ENCODE peak calls at places on chromosomes 11 and 22, in four cellular contexts. U is fibroblast of lung, Y is cardiac fibroblast, F is body of pancreas. K is an unnamed sample.

GRCh38 chr11:18384157-18384641 is 10.2 kb upstream of the LDHA start:
- DNase-seq in U (peak; percentile 85), Y (peak; percentile 94), F (peak; percentile 56), K (peak; percentile 73)

GRCh38 chr11:16252373-16252772 is 104.0 kb downstream of the SOX6 start:
- DNase-seq in U (no peak), Y (peak; percentile 2), F (no peak), K (no peak)

GRCh38 chr11:86398106-86398505 is 23.4 kb downstream of the CCDC81 start:
- DNase-seq in U (no peak), Y (no peak), F (no peak), K (no peak)

GRCh38 chr22:20213833-20214708 is 54.0 kb downstream of the RTN4R start:
- DNase-seq in U (no peak), Y (no peak), F (no peak), K (no peak)

GRCh38 chr11:62324738-62325556 is 12.3 kb upstream of the ASRGL1 start:
- DNase-seq in U (no peak), Y (peak; percentile 76), F (peak; percentile 48), K (peak; percentile 96)

GRCh38 chr11:11992257-11992690 is 16.2 kb downstream of the DKK3 start:
- DNase-seq in U (peak; percentile 79), Y (no peak), F (no peak), K (no peak)

GRCh38 chr11:3614742-3615171 is 27.0 kb downstream of the ART5 start:
- DNase-seq in U (no peak), Y (no peak), F (no peak), K (peak; percentile 68)

GRCh38 chr11:122745111-122745510 is 89.6 kb downstream of the UBASH3B start:
- DNase-seq in U (no peak), Y (no peak), F (no peak), K (no peak)

GRCh38 chr22:20629401-20629800 is 122.0 kb downstream of the MED15 start:
- DNase-seq in U (no peak), Y (no peak), F (no peak), K (no peak)

DNA sequence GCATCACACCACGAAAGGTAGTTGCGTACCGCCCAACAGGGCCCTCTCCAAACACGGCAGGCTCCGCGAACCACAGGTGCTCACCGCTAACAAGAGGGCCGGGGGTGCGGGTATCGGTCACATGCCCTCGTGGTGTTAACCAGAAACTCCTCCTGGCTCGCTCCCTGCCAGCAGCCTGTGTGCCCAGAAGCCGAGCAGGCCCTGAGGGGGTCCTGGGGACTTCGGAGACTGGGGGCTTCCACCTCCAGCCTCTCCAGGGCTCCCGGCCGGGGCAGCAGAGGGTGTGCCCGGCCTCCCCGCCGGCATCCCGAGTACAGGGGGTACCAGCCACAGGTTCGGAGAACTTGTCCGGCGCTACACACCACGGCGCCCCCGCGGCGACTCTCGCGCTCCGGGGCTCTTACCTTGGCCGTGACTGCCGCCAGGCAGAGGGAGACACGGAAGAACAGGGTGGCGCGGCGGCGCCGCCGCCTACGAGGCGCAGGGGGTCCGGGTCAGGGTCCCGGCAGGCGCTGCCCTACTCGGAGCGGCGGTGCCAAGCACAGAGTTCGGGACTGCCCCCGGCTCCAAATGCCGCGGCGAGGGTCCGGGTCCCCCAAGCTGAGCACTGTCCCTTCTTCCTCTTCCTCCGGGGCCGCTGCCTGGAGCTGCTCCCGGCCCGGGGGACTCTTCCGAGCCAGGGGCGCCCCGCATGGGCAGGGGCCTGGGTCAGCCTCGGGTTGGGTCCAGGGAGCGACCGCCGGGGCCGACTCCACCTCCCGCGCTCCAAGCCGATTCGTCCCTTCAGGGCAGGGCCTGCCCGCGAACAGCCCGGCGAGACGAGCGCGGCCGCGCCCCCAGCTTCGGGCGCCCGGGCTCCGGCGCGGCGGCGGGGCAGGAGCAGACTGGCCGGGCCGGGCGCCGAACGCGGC is at the start of gene LARGE1:
- DNase-seq in U (peak; percentile 39), Y (peak; percentile 37), F (peak; percentile 57), K (peak; percentile 57)
- H3K4me3 ChIP-seq in U (peak within 1 kb of the TSS; percentile 71), Y (peak within 1 kb of the TSS; percentile 75), F (peak within 1 kb of the TSS; percentile 89), K (peak within 1 kb of the TSS; percentile 71)

GRCh38 chr11:43581370-43582023 is 99.0 kb upstream of the HSD17B12 start:
- DNase-seq in U (no peak), Y (no peak), F (no peak), K (no peak)
- H3K4me3 ChIP-seq in U (peak overlapping the region; percentile 40), Y (peak overlapping the region; percentile 15), F (no peak overlapping the region), K (no peak overlapping the region)

GRCh38 chr11:47590026-47590861 is 3.8 kb downstream of the FAM180B start:
- DNase-seq in U (peak; percentile 25), Y (no peak), F (no peak), K (no peak)
- H3K4me3 ChIP-seq in U (no peak overlapping the region), Y (peak overlapping the region; percentile 25), F (no peak overlapping the region), K (no peak overlapping the region)

DNA sequence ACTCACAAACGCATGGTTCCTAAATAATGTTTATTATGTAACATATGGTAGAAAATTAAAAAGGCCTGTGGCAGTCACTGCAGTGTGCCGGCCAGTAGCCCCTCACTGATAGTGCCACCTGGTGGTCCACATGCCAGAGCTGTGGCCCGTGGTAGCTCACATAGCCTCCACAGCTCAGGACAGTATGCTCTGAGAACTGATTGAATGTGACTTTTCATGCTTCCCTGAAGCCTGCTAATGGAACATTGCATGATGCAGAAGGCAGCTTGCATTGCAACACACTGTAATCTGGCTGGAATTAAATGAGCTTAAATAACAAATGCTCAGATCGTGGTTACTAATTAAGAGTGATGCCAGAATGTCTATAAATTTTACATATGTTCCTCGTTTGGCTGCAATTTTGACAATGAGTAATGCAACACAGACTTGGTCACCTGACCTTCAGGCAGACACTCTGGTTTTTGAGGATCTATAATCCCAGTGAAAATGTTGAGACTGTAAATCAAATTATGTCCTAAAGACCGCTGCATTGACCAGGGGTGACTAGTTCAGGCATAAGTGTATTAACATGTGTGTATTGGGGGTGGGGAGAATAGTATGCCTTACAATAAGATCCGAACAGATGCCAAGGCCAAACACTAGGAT is 566.4 kb downstream of the METTL15 start:
- DNase-seq in U (peak; percentile 44), Y (peak; percentile 53), F (no peak), K (peak; percentile 24)
- H3K4me3 ChIP-seq in U (no peak overlapping the region), Y (no peak overlapping the region), F (no peak overlapping the region), K (no peak overlapping the region)

DNA sequence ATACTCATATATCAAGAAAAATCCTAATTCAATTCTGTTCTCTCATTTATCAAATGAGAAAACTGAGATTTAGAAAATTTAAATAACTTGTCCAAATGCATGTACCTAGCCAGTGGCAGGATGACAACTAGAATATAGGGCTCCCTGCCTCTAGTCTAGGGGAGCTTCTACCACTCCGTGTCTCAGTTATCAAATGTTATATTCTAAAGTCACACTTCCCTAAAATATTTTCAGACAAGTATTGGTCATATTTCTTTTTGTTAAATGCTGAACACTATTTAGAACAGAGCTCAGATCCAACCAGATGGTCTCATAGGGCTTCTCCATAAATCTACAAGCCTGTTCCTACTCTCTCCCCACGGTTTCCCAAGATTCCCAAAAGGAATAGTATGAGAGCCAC is 26.3 kb downstream of the KCNJ1 start:
- DNase-seq in U (no peak), Y (no peak), F (no peak), K (no peak)
- H3K4me3 ChIP-seq in U (no peak overlapping the region), Y (no peak overlapping the region), F (no peak overlapping the region), K (no peak overlapping the region)